ENCODE peak calls at places on chromosomes 11 and 22, in four cellular contexts. H, E, C and V are unnamed samples.

GRCh38 chr22:18110944-18111758 is 542 bp downstream of the TUBA8 start:
- DNase-seq in H (no peak), C (no peak), E (no peak), V (no peak)

GRCh38 chr22:44437493-44438015 is 60.5 kb downstream of the RTL6 start:
- DNase-seq in H (no peak), E (peak; percentile 25), C (no peak), V (no peak)

GRCh38 chr11:32884770-32885384 is 7.7 kb upstream of the QSER1 start:
- DNase-seq in H (no peak), C (peak; percentile 9), E (no peak), V (no peak)

GRCh38 chr11:9158898-9159391 is 67.5 kb upstream of the SCUBE2 start:
- DNase-seq in E (no peak), H (no peak), C (peak; percentile 37), V (no peak)

GRCh38 chr11:60951611-60951908 is 416 bp downstream of the SLC15A3 start:
- DNase-seq in C (no peak), E (no peak), H (no peak), V (no peak)

GRCh38 chr11:15727125-15727524 is 612.4 kb downstream of the INSC start:
- DNase-seq in E (no peak), C (no peak), H (no peak), V (no peak)

GRCh38 chr22:47918276-47918928 is 1156.0 kb downstream of the TBC1D22A start:
- DNase-seq in H (peak; percentile 57), E (no peak), C (no peak), V (no peak)

GRCh38 chr11:373716-374551 is 4.6 kb downstream of the B4GALNT4 start:
- DNase-seq in H (no peak), C (no peak), E (no peak), V (no peak)

GRCh38 chr11:79332017-79332416 is 108.8 kb downstream of the TENM4 start:
- DNase-seq in E (no peak), C (peak; percentile 22), H (no peak), V (no peak)

GRCh38 chr11:86066606-86067229 is 2.2 kb downstream of the PICALM start:
- DNase-seq in H (no peak), C (no peak), E (no peak), V (no peak)

GRCh38 chr11:32121012-32121411 is 30.1 kb downstream of the RCN1 start:
- DNase-seq in E (no peak), H (no peak), C (no peak), V (no peak)

GRCh38 chr22:46071451-46072029 is 78.8 kb upstream of the PPARA start:
- DNase-seq in E (peak; percentile 97), C (peak; percentile 96), H (peak; percentile 50), V (peak; percentile 58)

GRCh38 chr11:96052921-96053631 is 129.2 kb upstream of the MTMR2 start:
- DNase-seq in H (no peak), E (no peak), C (peak; percentile 71), V (no peak)

GRCh38 chr22:36923458-36923784 is 10.0 kb downstream of the CSF2RB start:
- DNase-seq in E (no peak), C (no peak), H (no peak), V (no peak)

GRCh38 chr11:117538731-117539130 is 211.1 kb downstream of the CEP164 start:
- DNase-seq in E (peak; percentile 76), H (no peak), C (no peak), V (no peak)

GRCh38 chr11:12216542-12217422 is 106.4 kb downstream of the MICAL2 start:
- DNase-seq in H (no peak), E (no peak), C (peak; percentile 64), V (no peak)

GRCh38 chr22:19619144-19620009 is 94.9 kb upstream of the SEPTIN5 start:
- DNase-seq in H (peak; percentile 59), C (no peak), E (no peak), V (no peak)

GRCh38 chr11:26234451-26234850 is 97.5 kb upstream of the ANO3 start:
- DNase-seq in H (no peak), C (peak; percentile 31), E (no peak), V (no peak)

GRCh38 chr11:72232260-72233055 is 7.9 kb downstream of the INPPL1 start:
- DNase-seq in E (peak; percentile 58), H (no peak), C (no peak), V (no peak)

GRCh38 chr11:65491614-65492386 is 7.0 kb upstream of the MALAT1 start:
- DNase-seq in E (peak; percentile 94), C (peak; percentile 94), H (no peak), V (peak; percentile 98)

GRCh38 chr22:22752556-22753477 is 108.4 kb downstream of the GGTLC2 start:
- DNase-seq in H (peak; percentile 61), C (peak; percentile 88), E (no peak), V (no peak)

GRCh38 chr22:46841528-46841927 is 79.1 kb downstream of the TBC1D22A start:
- DNase-seq in H (no peak), E (no peak), C (no peak), V (no peak)

GRCh38 chr11:47539681-47540039 is 13.3 kb downstream of the CELF1 start:
- DNase-seq in C (no peak), E (no peak), H (no peak), V (no peak)

GRCh38 chr11:19970944-19971343 is 189.3 kb downstream of the DBX1 start:
- DNase-seq in C (no peak), H (no peak), E (no peak), V (no peak)

GRCh38 chr11:64331569-64332371 is 8.2 kb upstream of the CCDC88B start:
- DNase-seq in C (peak; percentile 86), E (peak; percentile 76), H (peak; percentile 73), V (peak; percentile 48)

GRCh38 chr11:95289378-95289777 is 58.4 kb upstream of the SESN3 start:
- DNase-seq in C (no peak), E (no peak), H (no peak), V (no peak)

GRCh38 chr11:68066742-68067141 is 27.9 kb downstream of the TCIRG1 start:
- DNase-seq in H (no peak), C (no peak), E (no peak), V (no peak)
- H3K27ac ChIP-seq in H (no peak overlapping the region), C (no peak overlapping the region), E (no peak overlapping the region), V (no peak overlapping the region)

DNA sequence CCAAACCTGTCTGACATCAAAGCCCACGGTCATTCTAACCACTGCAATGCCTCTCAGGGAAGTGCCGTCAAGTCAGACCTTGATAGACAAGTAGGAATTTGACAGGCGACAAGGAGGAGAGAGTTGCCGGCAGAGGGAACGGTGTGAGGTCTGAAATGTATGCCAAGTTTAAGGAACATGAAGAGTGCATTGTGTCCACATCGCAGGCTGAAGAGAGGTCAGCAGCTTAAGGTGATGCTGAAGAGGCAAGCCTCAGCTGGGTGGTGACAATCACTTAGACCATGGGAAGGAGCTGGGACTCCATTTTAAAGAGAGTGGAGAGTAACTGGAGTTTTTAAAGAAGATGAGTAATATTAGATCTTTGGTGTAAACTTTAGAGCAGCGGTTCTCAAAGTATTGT is 104.9 kb upstream of the TBCEL start:
- DNase-seq in C (no peak), H (no peak), E (no peak), V (no peak)
- H3K27me3 ChIP-seq in C (peaks cover 3% of the 10 kb centered on the region), H (no peaks in the 10 kb centered on the region), E (no peaks in the 10 kb centered on the region), V (peaks cover 2% of the 10 kb centered on the region)

GRCh38 chr22:38732251-38732815 is 23.5 kb downstream of the SUN2 start:
- DNase-seq in E (no peak), H (no peak), C (no peak), V (no peak)
- H3K27ac ChIP-seq in E (peak overlapping the region; percentile 78), H (peak overlapping the region; percentile 85), C (no peak overlapping the region), V (peak overlapping the region; percentile 83)

GRCh38 chr11:2147391-2147790 is 8.2 kb upstream of the IGF2 start:
- DNase-seq in C (no peak), E (no peak), H (no peak), V (no peak)
- H3K27me3 ChIP-seq in C (peaks cover 30% of the 10 kb centered on the region), E (peaks cover 90% of the 10 kb centered on the region), H (no peaks in the 10 kb centered on the region), V (peaks cover 22% of the 10 kb centered on the region)

GRCh38 chr11:114366331-114367243 is 33.7 kb downstream of the C11orf71 start:
- DNase-seq in H (no peak), E (no peak), C (peak; percentile 63), V (peak; percentile 69)
- H3K27ac ChIP-seq in H (no peak overlapping the region), E (no peak overlapping the region), C (peak overlapping the region; percentile 94), V (peak overlapping the region; percentile 17)

GRCh38 chr11:123654566-123655081 is at the start of gene SCN3B:
- DNase-seq in C (peak; percentile 60), H (no peak), E (peak; percentile 71), V (no peak)
- H3K27me3 ChIP-seq in C (peaks cover 7% of the 10 kb centered on the region), H (no peaks in the 10 kb centered on the region), E (peaks cover 33% of the 10 kb centered on the region), V (no peaks in the 10 kb centered on the region)

GRCh38 chr22:29799217-29799680 is 32.1 kb downstream of the UQCR10 start:
- DNase-seq in H (peak; percentile 35), C (peak; percentile 95), E (peak; percentile 94), V (peak; percentile 76)
- H3K27ac ChIP-seq in H (peak overlapping the region; percentile 72), C (peak overlapping the region; percentile 33), E (peak overlapping the region; percentile 56), V (peak overlapping the region; percentile 51)

GRCh38 chr11:120011836-120012235 is 126.1 kb downstream of the TRIM29 start:
- DNase-seq in C (no peak), E (no peak), H (no peak), V (no peak)

GRCh38 chr11:120009938-120010337 is 128.0 kb downstream of the TRIM29 start:
- DNase-seq in C (no peak), E (no peak), H (no peak), V (no peak)

GRCh38 chr11:120012245-120012644 is 125.7 kb downstream of the TRIM29 start:
- DNase-seq in E (no peak), H (no peak), C (no peak), V (no peak)

GRCh38 chr11:120017582-120017981 is 120.3 kb downstream of the TRIM29 start:
- DNase-seq in H (no peak), C (no peak), E (no peak), V (no peak)

GRCh38 chr11:120013325-120014250 is 124.3 kb downstream of the TRIM29 start:
- DNase-seq in E (no peak), H (no peak), C (peak; percentile 11), V (no peak)
- H3K27me3 ChIP-seq in E (peaks cover 56% of the 10 kb centered on the region), H (no peaks in the 10 kb centered on the region), C (no peaks in the 10 kb centered on the region), V (no peaks in the 10 kb centered on the region)

GRCh38 chr11:75150079-75150478 is 828 bp upstream of the SLCO2B1 start:
- DNase-seq in E (no peak), H (no peak), C (no peak), V (no peak)
- H3K27ac ChIP-seq in E (no peak overlapping the region), H (peak overlapping the region; percentile 90), C (no peak overlapping the region), V (no peak overlapping the region)